ENCODE peak calls at places on chromosomes 12 and 14, in nine cellular contexts. G is heart right ventricle; R is MG63; P is stomach; N is CD4-positive, CD25-positive, alpha-beta regulatory T cell; L is H7; Q is gastrocnemius medialis; S is lung; E is BE2C. V is an unnamed sample. For H3K27me3, the result is how much of the 10 kb centered on the place peaks cover.

GRCh38 chr12:88509851-88510250 is 70.4 kb downstream of the KITLG start:
- DNase-seq in S (no peak), L (no peak), Q (no peak), R (no peak), G (no peak), P (no peak), N (no peak), E (no peak), V (no peak)

GRCh38 chr14:96240641-96241040 is 15.4 kb upstream of the BDKRB1 start:
- DNase-seq in G (no peak), S (no peak), N (no peak), Q (no peak), E (no peak), R (no peak), L (no peak), P (no peak), V (no peak)

GRCh38 chr14:65664436-65664835 is 251.9 kb downstream of the FUT8 start:
- DNase-seq in E (no peak), R (no peak), L (peak), N (no peak), S (no peak), P (no peak), G (no peak), Q (no peak), V (no peak)

GRCh38 chr12:109222496-109222895 is 86.6 kb downstream of the FOXN4 start:
- DNase-seq in L (no peak), G (no peak), S (no peak), N (no peak), R (no peak), E (no peak), P (no peak), Q (no peak), V (no peak)

GRCh38 chr14:24414732-24415420 is 14.6 kb downstream of the CBLN3 start:
- DNase-seq in S (no peak), G (no peak), L (no peak), R (no peak), E (no peak), N (no peak), Q (no peak), P (no peak), V (no peak)

GRCh38 chr12:30546121-30546520 is 149.5 kb downstream of the IPO8 start:
- DNase-seq in P (peak), L (no peak), N (no peak), R (no peak), G (no peak), Q (no peak), E (no peak), S (no peak), V (no peak)

GRCh38 chr12:125340791-125341190 is 275.6 kb downstream of the AACS start:
- DNase-seq in E (no peak), L (no peak), P (no peak), Q (no peak), S (no peak), G (peak), R (peak), N (no peak), V (no peak)

GRCh38 chr14:51534623-51535022 is 117.1 kb upstream of the FRMD6 start:
- DNase-seq in P (no peak), E (peak), R (no peak), L (no peak), S (no peak), Q (no peak), G (peak), N (no peak), V (no peak)

GRCh38 chr14:46686652-46687051 is 35.1 kb upstream of the RPL10L start:
- DNase-seq in S (no peak), N (no peak), R (no peak), Q (no peak), P (no peak), G (no peak), E (no peak), L (no peak), V (no peak)

GRCh38 chr12:104457746-104458644 is 1.2 kb downstream of the CHST11 start:
- DNase-seq in N (peak), E (peak), S (no peak), G (peak), P (peak), Q (no peak), L (peak), R (peak), V (no peak)

GRCh38 chr12:100346660-100347059 is 10.2 kb upstream of the SLC17A8 start:
- DNase-seq in S (no peak), E (no peak), G (no peak), P (no peak), Q (no peak), L (no peak), R (no peak), N (no peak), V (no peak)

GRCh38 chr12:5923043-5923605 is 21.9 kb downstream of the ANO2 start:
- DNase-seq in S (no peak), E (no peak), G (no peak), R (no peak), P (no peak), L (no peak), N (no peak), Q (no peak), V (no peak)

GRCh38 chr12:55847603-55848329 is 5.0 kb upstream of the MMP19 start:
- DNase-seq in G (peak), P (peak), N (no peak), R (peak), S (peak), L (no peak), E (peak), Q (peak), V (peak)

GRCh38 chr12:52029686-52030085 is 21.6 kb upstream of the NR4A1 start:
- DNase-seq in S (no peak), G (no peak), P (peak), N (no peak), E (peak), L (peak), Q (peak), R (peak), V (no peak)

GRCh38 chr12:107337354-107338095 is 244.2 kb upstream of the CRY1 start:
- DNase-seq in R (peak), L (no peak), S (no peak), Q (no peak), E (no peak), P (no peak), N (no peak), G (no peak), V (no peak)

GRCh38 chr12:106345739-106346138 is 11.8 kb upstream of the POLR3B start:
- DNase-seq in E (peak), N (peak), R (peak), G (peak), L (peak), Q (peak), P (peak), S (peak), V (no peak)

GRCh38 chr12:102659200-102659911 is 179.0 kb upstream of the IGF1 start:
- DNase-seq in P (no peak), R (no peak), L (peak), G (no peak), N (no peak), Q (no peak), E (no peak), S (no peak), V (no peak)

GRCh38 chr14:91315844-91316267 is 71.4 kb upstream of the GPR68 start:
- DNase-seq in P (peak), Q (no peak), E (no peak), L (no peak), R (no peak), N (peak), G (no peak), S (no peak), V (no peak)

DNA sequence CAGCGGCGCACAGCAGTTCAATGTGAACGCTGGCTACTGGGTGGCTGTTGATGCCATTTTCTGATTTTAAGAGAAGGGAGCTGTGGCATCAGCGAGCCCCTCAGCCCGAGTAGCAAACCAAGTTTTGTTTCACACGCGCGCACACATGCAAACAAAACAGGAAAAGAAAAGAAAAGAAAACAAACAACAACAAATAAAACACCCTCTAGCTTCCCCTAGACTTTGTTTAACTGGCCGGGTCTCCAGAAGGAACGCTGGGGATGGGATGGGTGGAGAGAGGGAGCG is 540 bp downstream of the PAX9 start:
- DNase-seq in Q (no peak), R (no peak), G (no peak), N (no peak), P (no peak), L (no peak), S (no peak), E (no peak), V (no peak)
- H3K27me3 ChIP-seq in Q (half or more), R (under half), G (half or more), N (under half), P (half or more), L (half or more), S (under half), E (half or more), V (half or more)

DNA sequence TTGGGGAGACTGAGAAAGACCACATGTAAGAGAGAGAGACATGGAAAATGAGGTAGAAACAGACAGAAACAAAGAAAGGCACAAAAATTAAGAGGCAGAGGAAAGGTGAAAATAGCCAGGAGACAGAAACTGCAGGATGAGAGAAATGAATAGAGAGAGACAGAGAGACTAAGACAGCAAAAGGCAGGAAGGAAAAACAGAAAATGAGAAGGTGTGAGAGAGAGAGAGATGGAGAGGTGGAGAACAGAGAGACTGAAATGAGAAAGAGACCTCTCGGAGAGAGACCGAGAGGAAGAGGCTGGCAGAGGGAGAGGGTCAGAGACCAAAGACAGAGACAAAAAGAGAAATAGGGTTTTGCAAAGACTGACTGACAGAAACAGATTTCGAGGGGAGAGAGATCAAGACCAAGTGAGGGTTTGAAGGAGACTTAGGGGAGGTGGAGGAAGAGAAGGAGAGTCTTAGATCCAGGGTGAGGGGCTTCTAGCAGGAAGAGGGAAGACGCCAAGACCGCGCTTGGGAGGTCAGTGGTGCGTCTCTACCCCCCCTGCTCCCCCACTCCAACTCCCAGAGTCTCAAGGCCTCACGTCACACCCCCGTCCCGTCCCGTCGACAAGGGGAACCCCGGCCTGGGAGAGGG is 1.1 kb upstream of the AQP5 start:
- DNase-seq in Q (no peak), L (peak), G (no peak), P (no peak), S (no peak), R (no peak), E (no peak), N (no peak), V (no peak)
- H3K4me3 ChIP-seq in Q (no peak), L (no peak), G (no peak), P (peak), S (no peak), R (no peak), E (no peak), N (no peak), V (no peak)

DNA sequence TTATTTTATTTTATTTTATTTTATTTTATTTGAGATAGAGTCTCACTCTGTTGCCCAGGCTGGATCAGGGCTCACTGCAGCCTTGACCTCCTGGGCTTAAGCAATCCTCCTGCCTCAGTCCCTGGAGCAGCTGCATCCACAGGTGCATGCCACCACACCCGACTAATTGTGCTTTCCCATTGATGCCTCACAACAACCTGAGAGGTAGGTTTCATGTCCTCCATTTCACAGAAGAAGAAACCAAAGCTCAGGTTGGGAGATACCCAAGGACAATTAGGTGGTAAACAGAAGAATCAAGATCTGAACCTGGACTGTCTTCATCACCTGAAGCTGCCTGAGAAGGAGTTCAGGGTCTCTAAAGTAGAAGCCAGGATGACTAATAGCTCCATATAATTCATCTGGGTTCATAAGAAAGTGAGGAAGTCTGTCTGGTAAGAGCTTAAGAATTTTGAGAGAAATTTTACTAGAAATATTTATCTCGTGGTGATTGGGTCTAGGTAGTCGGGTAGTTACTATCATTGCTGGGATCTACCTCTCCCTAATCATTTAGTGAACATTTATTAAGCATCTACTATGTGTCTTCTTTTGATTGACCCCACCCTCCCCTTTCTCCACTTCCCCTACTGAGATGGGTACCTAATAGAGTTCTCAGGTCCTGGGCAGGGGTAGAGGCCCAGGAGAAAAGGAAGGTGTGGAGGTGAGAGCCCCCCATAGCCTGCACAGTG is 23.2 kb upstream of the ATP5MC2 start:
- DNase-seq in L (no peak), S (no peak), P (no peak), Q (no peak), R (no peak), N (no peak), E (no peak), G (no peak), V (no peak)
- H3K27me3 ChIP-seq in L (half or more), S (under half), P (half or more), Q (under half), R (under half), N (half or more), E (under half), G (half or more), V (half or more)

GRCh38 chr12:15629761-15630160 is 159.4 kb downstream of the EPS8 start:
- DNase-seq in S (no peak), N (no peak), L (no peak), R (no peak), G (no peak), P (no peak), E (no peak), Q (no peak), V (no peak)

GRCh38 chr12:15631007-15631715 is 158.0 kb downstream of the EPS8 start:
- DNase-seq in N (no peak), G (no peak), P (no peak), R (no peak), S (no peak), E (no peak), L (no peak), Q (no peak), V (no peak)

GRCh38 chr12:15632708-15633107 is 156.5 kb downstream of the EPS8 start:
- DNase-seq in R (no peak), N (no peak), P (no peak), E (no peak), S (no peak), Q (no peak), L (no peak), G (no peak), V (no peak)

GRCh38 chr12:15627995-15628945 is 160.9 kb downstream of the EPS8 start:
- DNase-seq in L (no peak), E (no peak), G (no peak), S (no peak), N (no peak), P (no peak), Q (no peak), R (no peak), V (no peak)

GRCh38 chr12:15629108-15629507 is 160.1 kb downstream of the EPS8 start:
- DNase-seq in S (no peak), E (no peak), L (no peak), R (peak), Q (peak), N (no peak), G (peak), P (peak), V (peak)
- H3K4me3 ChIP-seq in S (no peak), E (no peak), L (no peak), R (no peak), Q (no peak), N (no peak), G (no peak), P (no peak), V (no peak)

GRCh38 chr14:56808314-56809201 is 1.7 kb downstream of the OTX2 start:
- DNase-seq in G (no peak), L (peak), S (no peak), N (no peak), P (no peak), R (no peak), E (no peak), Q (no peak), V (no peak)

GRCh38 chr14:56805201-56805991 is 4.9 kb downstream of the OTX2 start:
- DNase-seq in N (no peak), P (no peak), Q (no peak), R (no peak), L (peak), S (no peak), G (no peak), E (no peak), V (no peak)

GRCh38 chr14:56809262-56810215 is 740 bp downstream of the OTX2 start:
- DNase-seq in E (no peak), Q (no peak), L (peak), S (no peak), P (no peak), G (no peak), N (no peak), R (no peak), V (no peak)

GRCh38 chr14:56805992-56806737 is 4.1 kb downstream of the OTX2 start:
- DNase-seq in L (peak), R (no peak), G (no peak), N (no peak), Q (no peak), S (no peak), E (no peak), P (no peak), V (no peak)

DNA sequence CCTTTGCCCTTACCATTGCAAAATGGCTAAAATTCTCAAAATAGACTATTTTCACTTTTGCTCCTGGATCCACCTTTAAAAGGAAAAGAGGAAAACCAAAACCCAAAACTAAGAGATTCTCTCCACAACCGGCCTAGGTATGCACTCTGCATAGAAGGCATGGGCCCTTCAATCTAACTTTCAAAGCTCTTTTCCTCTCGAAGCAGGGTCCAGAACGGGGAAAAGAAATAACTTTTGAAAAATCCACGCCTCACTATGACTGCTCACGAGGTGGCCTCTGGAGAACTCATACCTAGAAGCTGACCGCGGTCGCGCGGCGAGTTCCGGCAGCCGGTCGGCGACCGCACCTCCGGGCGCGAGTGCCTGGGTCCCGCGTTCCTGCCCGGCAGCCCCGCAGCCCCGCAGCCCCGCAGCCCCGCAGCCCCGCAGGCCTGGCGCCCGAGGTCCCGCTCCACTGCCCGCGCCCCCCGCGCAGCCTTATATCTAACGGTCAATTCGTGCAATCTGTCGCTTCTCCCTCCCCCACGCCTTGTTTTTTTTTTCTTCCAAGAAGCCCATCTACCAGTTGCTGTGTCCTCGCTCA is 2.6 kb downstream of the OTX2 start:
- DNase-seq in S (no peak), R (no peak), L (peak), G (no peak), P (no peak), Q (no peak), E (no peak), N (no peak), V (no peak)
- H3K27me3 ChIP-seq in S (under half), R (under half), L (half or more), G (half or more), P (half or more), Q (half or more), E (half or more), N (under half), V (half or more)

DNA sequence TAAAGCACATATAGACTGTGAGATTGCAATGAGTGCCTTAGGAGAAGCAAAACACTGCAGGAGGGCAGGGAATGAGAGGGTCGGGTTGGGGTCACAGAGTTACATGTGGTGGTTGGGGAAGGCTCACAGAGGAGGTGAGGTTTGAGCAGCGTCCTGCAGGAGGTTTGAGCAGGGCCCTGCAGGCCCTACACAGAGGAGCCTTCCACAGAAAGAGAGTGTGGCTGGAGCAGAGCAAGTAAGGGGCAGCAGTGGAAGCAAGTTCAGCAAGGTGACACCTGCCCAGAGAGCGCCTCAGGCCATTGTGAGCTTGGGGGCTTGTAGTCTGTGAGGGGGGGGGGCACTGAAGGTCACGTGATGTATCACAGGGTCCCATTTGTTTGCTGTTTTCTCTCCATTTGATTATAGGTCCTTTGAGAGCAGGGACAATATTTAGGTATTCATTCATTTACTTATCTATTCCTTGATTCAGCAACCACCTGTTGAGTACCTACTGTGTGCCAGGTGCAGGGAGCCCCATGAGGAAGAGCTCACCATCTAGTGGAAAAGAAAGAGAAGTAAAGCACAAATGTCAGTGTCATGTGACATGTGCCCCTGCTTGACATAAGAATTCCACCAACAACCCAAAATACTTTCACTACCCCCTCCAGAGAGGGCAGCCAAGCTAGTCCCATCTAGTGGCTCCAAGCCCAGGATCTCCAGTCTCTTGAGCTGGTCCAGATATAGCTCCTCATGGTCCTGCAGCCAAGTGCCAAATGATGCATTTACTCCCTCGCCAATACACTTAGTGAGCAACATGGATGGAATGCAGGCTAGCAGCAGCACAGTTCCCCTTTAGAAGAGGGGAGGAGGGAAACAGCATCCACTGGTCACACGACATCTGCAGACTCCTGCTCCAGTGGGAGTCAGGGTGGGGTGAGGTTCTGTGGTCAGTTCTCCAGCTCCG is 56.8 kb downstream of the GALNT16 start:
- DNase-seq in N (no peak), L (peak), Q (peak), P (no peak), E (no peak), R (peak), G (peak), S (peak), V (peak)
- H3K4me3 ChIP-seq in N (no peak), L (no peak), Q (no peak), P (no peak), E (no peak), R (no peak), G (no peak), S (no peak), V (no peak)

V was measured in AG04450.